ENCODE peak calls at places on chromosomes 3 and 15, in five cellular contexts. W is effector memory CD4-positive, alpha-beta T cell; S is H7; M is tibial artery; Q is left ventricle myocardium inferior. T is an unnamed sample.

GRCh38 chr15:38398134-38398533 is 55.8 kb upstream of the FAM98B start:
- DNase-seq in W (no peak), S (no peak), M (peak; percentile 78), Q (peak; percentile 38), T (peak; percentile 82)

GRCh38 chr3:21914451-21914850 is 163.4 kb upstream of the ZNF385D start:
- DNase-seq in Q (no peak), M (no peak), W (no peak), S (no peak), T (no peak)

GRCh38 chr15:39857132-39857531 is 62.9 kb downstream of the GPR176 start:
- DNase-seq in Q (no peak), S (no peak), M (no peak), W (no peak), T (no peak)

GRCh38 chr15:31271224-31271635 is 55.4 kb upstream of the KLF13 start:
- DNase-seq in W (no peak), Q (no peak), S (no peak), M (peak; percentile 24), T (no peak)

GRCh38 chr15:101458158-101458895 is 31.2 kb downstream of the PCSK6 start:
- DNase-seq in Q (no peak), W (no peak), M (no peak), S (no peak), T (no peak)

GRCh38 chr3:152969557-152970300 is 134.8 kb downstream of the P2RY1 start:
- DNase-seq in W (no peak), S (no peak), Q (no peak), M (no peak), T (peak; percentile 13)

GRCh38 chr15:82680200-82681102 is 29.2 kb downstream of the AP3B2 start:
- DNase-seq in Q (no peak), W (peak; percentile 68), S (peak; percentile 98), M (peak; percentile 57), T (no peak)

GRCh38 chr3:39226106-39226741 is 33.8 kb upstream of the XIRP1 start:
- DNase-seq in W (no peak), Q (no peak), M (no peak), S (no peak), T (no peak)

GRCh38 chr3:15318661-15319060 is 13.7 kb downstream of the SH3BP5 start:
- DNase-seq in Q (no peak), M (no peak), W (no peak), S (no peak), T (no peak)

GRCh38 chr3:146189519-146190173 is 28.7 kb upstream of the PLOD2 start:
- DNase-seq in S (peak; percentile 19), Q (no peak), W (no peak), M (no peak), T (no peak)

GRCh38 chr15:50275091-50275490 is 9.6 kb upstream of the HDC start:
- DNase-seq in S (no peak), M (no peak), W (no peak), Q (no peak), T (no peak)

GRCh38 chr15:31272558-31273257 is 53.9 kb upstream of the KLF13 start:
- DNase-seq in S (peak; percentile 59), M (peak; percentile 59), Q (no peak), W (no peak), T (no peak)

GRCh38 chr3:75272708-75273107 is 391.4 kb upstream of the FRG2C start:
- DNase-seq in Q (no peak), M (no peak), S (no peak), W (no peak), T (peak; percentile 13)

GRCh38 chr15:60372223-60372622 is 25.6 kb downstream of the ANXA2 start:
- DNase-seq in W (no peak), M (no peak), S (no peak), Q (no peak), T (no peak)

GRCh38 chr3:22713936-22714335 is 489.2 kb upstream of the UBE2E2 start:
- DNase-seq in Q (no peak), S (no peak), W (no peak), M (no peak), T (peak; percentile 27)

GRCh38 chr15:69623521-69624513 is 171.2 kb downstream of the RPLP1 start:
- DNase-seq in S (no peak), M (no peak), W (no peak), Q (no peak), T (no peak)

GRCh38 chr3:8386221-8386620 is 115.4 kb upstream of the LMCD1 start:
- DNase-seq in M (no peak), Q (no peak), S (no peak), W (no peak), T (no peak)

DNA sequence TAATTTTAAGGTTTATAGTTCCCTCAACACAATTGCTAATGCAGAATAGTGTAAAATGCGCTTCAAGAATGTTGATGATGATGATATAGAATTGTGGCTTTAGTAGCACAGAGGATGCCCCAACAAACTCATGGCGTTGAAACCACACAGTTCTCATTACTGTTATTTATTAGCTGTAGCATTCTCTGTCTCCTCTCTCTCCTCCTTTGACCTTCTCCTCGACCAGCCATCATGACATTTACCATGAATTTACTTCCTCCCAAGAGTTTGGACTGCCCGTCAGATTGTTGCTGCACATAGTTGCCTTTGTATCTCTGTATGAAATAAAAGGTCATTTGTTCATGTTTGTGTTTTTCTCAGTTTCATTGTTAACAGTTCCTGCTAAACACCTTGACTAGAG is 27.8 kb upstream of the CRTC3 start:
- DNase-seq in S (no peak), Q (no peak), M (no peak), W (no peak), T (no peak)
- H3K4me3 ChIP-seq in S (no peak overlapping the region), Q (no peak overlapping the region), M (no peak overlapping the region), W (no peak overlapping the region), T (no peak overlapping the region)

GRCh38 chr3:127134887-127135240 is 58.1 kb upstream of the PRR23E start:
- DNase-seq in S (no peak), W (no peak), Q (no peak), M (no peak), T (no peak)

GRCh38 chr3:127136706-127137105 is 56.2 kb upstream of the PRR23E start:
- DNase-seq in M (peak; percentile 33), Q (no peak), S (no peak), W (no peak), T (no peak)

GRCh38 chr3:127134466-127134865 is 58.5 kb upstream of the PRR23E start:
- DNase-seq in Q (no peak), W (no peak), M (peak; percentile 58), S (no peak), T (no peak)

GRCh38 chr3:127136024-127136600 is 56.8 kb upstream of the PRR23E start:
- DNase-seq in W (no peak), M (peak; percentile 60), Q (no peak), S (no peak), T (no peak)

GRCh38 chr3:127135241-127136023 is 57.5 kb upstream of the PRR23E start:
- DNase-seq in Q (peak; percentile 51), W (no peak), M (peak; percentile 64), S (peak; percentile 79), T (peak; percentile 28)
- H3K4me3 ChIP-seq in Q (peak overlapping the region; percentile 53), W (no peak overlapping the region), M (peak overlapping the region; percentile 39), S (no peak overlapping the region), T (no peak overlapping the region)

GRCh38 chr3:150766742-150767141 is 3.8 kb upstream of the SIAH2 start:
- DNase-seq in Q (no peak), S (no peak), M (no peak), W (no peak), T (no peak)

GRCh38 chr3:150763122-150763840 is at the start of gene SIAH2:
- DNase-seq in M (peak; percentile 96), Q (peak; percentile 93), S (peak; percentile 92), W (peak; percentile 92), T (peak; percentile 97)

GRCh38 chr3:150763841-150764483 is 993 bp upstream of the SIAH2 start:
- DNase-seq in Q (peak; percentile 69), S (peak; percentile 74), W (no peak), M (peak; percentile 88), T (peak; percentile 80)

GRCh38 chr3:150765949-150766720 is 3.2 kb upstream of the SIAH2 start:
- DNase-seq in W (no peak), Q (no peak), M (no peak), S (no peak), T (no peak)

DNA sequence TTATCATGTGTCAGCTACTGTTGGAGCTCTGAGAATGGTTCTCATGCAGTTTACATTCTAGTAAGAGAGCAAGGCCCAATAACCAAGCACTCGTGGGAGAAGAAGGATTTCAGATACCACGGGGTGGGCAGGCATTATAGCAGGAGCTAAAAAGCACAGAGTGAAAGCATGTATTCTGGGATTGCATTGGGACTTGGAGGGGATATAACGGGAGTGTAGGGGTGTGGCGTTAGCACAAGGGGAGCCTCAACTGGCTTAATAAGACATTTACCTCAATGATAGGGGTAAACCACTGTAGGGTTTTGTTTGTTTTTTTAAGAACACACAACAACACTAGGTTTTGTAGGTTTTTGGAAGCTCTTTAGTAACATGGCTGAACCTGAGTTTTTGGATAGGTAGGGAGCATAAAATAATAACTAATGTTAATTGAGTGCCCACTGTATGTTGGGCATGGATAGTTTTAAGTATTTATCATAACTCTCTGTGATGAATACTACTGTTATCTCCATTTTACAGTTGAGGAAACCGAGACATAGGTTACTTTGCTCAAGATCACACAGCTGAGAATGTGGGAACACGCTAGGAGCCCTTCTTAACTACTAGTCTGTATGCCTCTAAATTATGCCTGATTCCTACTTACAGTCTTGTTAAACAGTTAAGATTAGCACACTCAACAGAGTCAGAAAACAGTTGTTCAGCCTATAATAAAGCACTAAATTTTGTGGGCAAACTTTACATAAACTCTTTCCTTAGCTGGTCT is 1.8 kb upstream of the SIAH2 start:
- DNase-seq in M (no peak), Q (no peak), W (no peak), S (no peak), T (no peak)
- H3K4me3 ChIP-seq in M (no peak overlapping the region), Q (peak overlapping the region; percentile 88), W (no peak overlapping the region), S (no peak overlapping the region), T (peak overlapping the region; percentile 76)

GRCh38 chr3:47276558-47276957 is 6.0 kb downstream of the KIF9 start:
- DNase-seq in Q (no peak), W (no peak), M (no peak), S (no peak), T (no peak)

DNA sequence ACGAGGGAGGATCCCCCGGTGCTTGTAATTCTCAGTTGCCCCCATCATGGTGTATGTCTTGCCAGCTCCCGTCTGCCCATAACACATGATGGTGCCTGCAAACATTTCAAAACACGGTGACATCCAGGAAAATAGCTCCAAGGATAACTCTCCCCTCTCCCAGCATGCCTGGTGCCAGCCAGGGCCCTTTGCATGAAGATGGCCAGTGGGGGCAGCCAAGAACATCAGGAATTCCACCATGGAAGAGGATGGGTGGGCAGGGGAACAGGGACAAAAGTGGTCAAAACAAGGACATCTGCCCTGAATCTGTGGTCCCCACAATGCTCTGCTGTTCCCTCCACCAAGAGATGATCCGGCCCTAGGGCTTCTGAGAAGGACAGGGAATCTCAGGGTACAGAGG is 9.0 kb downstream of the KIF9 start:
- DNase-seq in W (no peak), S (peak; percentile 40), M (no peak), Q (no peak), T (no peak)
- H3K4me3 ChIP-seq in W (no peak overlapping the region), S (no peak overlapping the region), M (no peak overlapping the region), Q (no peak overlapping the region), T (no peak overlapping the region)

GRCh38 chr3:170956647-170957046 is 48.2 kb upstream of the EIF5A2 start:
- DNase-seq in Q (no peak), M (no peak), S (no peak), W (no peak), T (no peak)
- H3K4me3 ChIP-seq in Q (no peak overlapping the region), M (no peak overlapping the region), S (no peak overlapping the region), W (no peak overlapping the region), T (no peak overlapping the region)